ENCODE peak calls at places on chromosomes 13 and 19, in seven cellular contexts. U is IMR-90, T is transverse colon, N is uterus, A is stomach, Y is tibial nerve, C is A549. Z is an unnamed sample.

GRCh38 chr19:12938536-12939291 is at the start of gene CALR:
- DNase-seq in U (no peak), T (peak; percentile 45), N (no peak), A (no peak), Y (no peak), C (peak; percentile 37), Z (no peak)

GRCh38 chr13:23609414-23610186 is 39.4 kb downstream of the TNFRSF19 start:
- DNase-seq in U (peak; percentile 77), T (no peak), N (peak; percentile 57), A (no peak), Y (peak; percentile 38), C (no peak), Z (peak; percentile 60)

GRCh38 chr13:106376411-106377112 is 158.9 kb downstream of the EFNB2 start:
- DNase-seq in U (peak; percentile 95), T (no peak), N (peak; percentile 36), A (peak; percentile 61), Y (no peak), C (peak; percentile 48), Z (peak; percentile 74)

GRCh38 chr13:40662866-40663265 is 3.6 kb downstream of the FOXO1 start:
- DNase-seq in U (no peak), T (no peak), N (no peak), A (no peak), Y (no peak), C (no peak), Z (no peak)

GRCh38 chr19:10736916-10737551 is 19.2 kb downstream of the DNM2 start:
- DNase-seq in U (no peak), T (no peak), N (no peak), A (no peak), Y (no peak), C (no peak), Z (no peak)

GRCh38 chr13:111929036-111929616 is 137.8 kb upstream of the SOX1 start:
- DNase-seq in U (no peak), T (no peak), N (no peak), A (peak; percentile 18), Y (no peak), C (no peak), Z (no peak)

GRCh38 chr19:12841094-12841493 is 2.8 kb downstream of the MAST1 start:
- DNase-seq in U (peak; percentile 20), T (no peak), N (no peak), A (no peak), Y (no peak), C (no peak), Z (peak; percentile 70)

GRCh38 chr13:40208517-40208916 is 457.9 kb downstream of the FOXO1 start:
- DNase-seq in U (no peak), T (peak; percentile 25), N (no peak), A (no peak), Y (no peak), C (no peak), Z (no peak)

GRCh38 chr13:46170687-46171086 is 11.3 kb downstream of the LCP1 start:
- DNase-seq in U (no peak), T (no peak), N (no peak), A (no peak), Y (no peak), C (no peak), Z (no peak)

GRCh38 chr13:101930331-101930730 is 471.5 kb downstream of the FGF14 start:
- DNase-seq in U (peak; percentile 12), T (no peak), N (no peak), A (no peak), Y (no peak), C (no peak), Z (no peak)

GRCh38 chr19:15210323-15210774 is 9.6 kb upstream of the NOTCH3 start:
- DNase-seq in U (peak; percentile 59), T (no peak), N (peak; percentile 56), A (no peak), Y (peak; percentile 44), C (peak; percentile 91), Z (no peak)

GRCh38 chr13:89695343-89696257 is 1651.9 kb upstream of the MIR17HG start:
- DNase-seq in U (peak; percentile 8), T (peak; percentile 9), N (no peak), A (peak; percentile 39), Y (peak; percentile 35), C (peak; percentile 39), Z (peak; percentile 61)

GRCh38 chr13:112483299-112483698 is 104.7 kb downstream of the TUBGCP3 start:
- DNase-seq in U (no peak), T (no peak), N (no peak), A (no peak), Y (no peak), C (no peak), Z (no peak)

GRCh38 chr13:113489549-113490495 is 689 bp downstream of the DCUN1D2 start:
- DNase-seq in U (peak; percentile 41), T (peak; percentile 39), N (peak; percentile 46), A (peak; percentile 38), Y (no peak), C (no peak), Z (peak; percentile 50)

GRCh38 chr19:6958786-6959185 is 62.4 kb downstream of the MBD3L2B start:
- DNase-seq in U (no peak), T (no peak), N (no peak), A (no peak), Y (no peak), C (no peak), Z (no peak)

GRCh38 chr19:28028881-28029280 is 1184.1 kb downstream of the UQCRFS1 start:
- DNase-seq in U (no peak), T (no peak), N (no peak), A (no peak), Y (no peak), C (no peak), Z (no peak)

GRCh38 chr13:19764237-19764636 is 18.5 kb downstream of the PSPC1 start:
- DNase-seq in U (no peak), T (no peak), N (no peak), A (no peak), Y (no peak), C (no peak), Z (no peak)

GRCh38 chr13:44207476-44207875 is 166.1 kb upstream of the SERP2 start:
- DNase-seq in U (no peak), T (no peak), N (no peak), A (no peak), Y (no peak), C (no peak), Z (no peak)

GRCh38 chr19:40398417-40399056 is 8.6 kb upstream of the HIPK4 start:
- DNase-seq in U (no peak), T (peak; percentile 46), N (peak; percentile 45), A (peak; percentile 44), Y (no peak), C (peak; percentile 57), Z (peak; percentile 69)

GRCh38 chr13:34310539-34310938 is 492.6 kb downstream of the RFC3 start:
- DNase-seq in U (no peak), T (no peak), N (no peak), A (no peak), Y (no peak), C (no peak), Z (no peak)

GRCh38 chr19:35140898-35141626 is 2.0 kb upstream of the FXYD7 start:
- DNase-seq in U (peak; percentile 86), T (peak; percentile 97), N (peak; percentile 95), A (peak; percentile 97), Y (peak; percentile 94), C (peak; percentile 95), Z (peak; percentile 92)
- TF ChIP-seq POLR2A in U (no peak), T (peak; percentile 80), N (peak; percentile 85), A (no peak), Y (peak; percentile 98), C (no peak), Z (no peak)

GRCh38 chr19:2253106-2254051 is 2.8 kb downstream of the JSRP1 start:
- DNase-seq in U (no peak), T (no peak), N (no peak), A (no peak), Y (no peak), C (no peak), Z (no peak)
- H3K4me3 ChIP-seq in U (no peak overlapping the region), T (peak overlapping the region; percentile 32), N (no peak overlapping the region), A (peak overlapping the region; percentile 40), Y (peak overlapping the region; percentile 7), C (no peak overlapping the region), Z (peak overlapping the region; percentile 50)

GRCh38 chr19:2063824-2064223 is 12.8 kb upstream of the MKNK2 start:
- DNase-seq in U (no peak), T (no peak), N (no peak), A (no peak), Y (no peak), C (no peak), Z (no peak)
- H3K27ac ChIP-seq in U (no peak overlapping the region), T (peak overlapping the region; percentile 85), N (no peak overlapping the region), A (peak overlapping the region; percentile 73), Y (peak overlapping the region; percentile 99), C (peak overlapping the region; percentile 31), Z (peak overlapping the region; percentile 81)

DNA sequence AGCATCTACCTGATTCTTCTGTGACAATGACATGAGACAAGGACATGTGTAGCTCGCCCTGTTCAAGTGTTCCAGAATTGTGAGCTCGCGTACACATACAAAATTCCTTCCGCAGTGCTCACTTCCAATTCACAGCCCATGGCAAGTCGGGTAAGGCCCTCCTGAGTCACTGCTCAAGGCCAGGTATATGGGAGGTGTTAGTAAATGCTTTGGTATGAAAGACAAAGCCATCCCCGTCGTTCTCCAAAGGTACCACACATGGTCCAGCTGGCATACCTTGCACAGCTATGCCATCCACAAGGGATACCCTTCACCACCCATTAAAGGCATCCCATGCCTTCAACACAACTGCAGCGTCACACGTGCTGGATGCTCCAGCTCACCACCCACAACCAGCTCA is 4.4 kb upstream of the ELL start:
- DNase-seq in U (no peak), T (no peak), N (no peak), A (no peak), Y (no peak), C (no peak), Z (no peak)
- TF ChIP-seq POLR2A in U (no peak), T (no peak), N (no peak), A (no peak), Y (no peak), C (no peak), Z (no peak)